ENCODE peak calls at places on chromosomes 2 and 18, in eight cellular contexts. A is psoas muscle, W is GM12865, U is endothelial cell, O is foreskin fibroblast, Z is kidney epithelial cell, B is Calu3, P is body of pancreas. L is an unnamed sample.

GRCh38 chr2:84856785-84857184 is 24.1 kb downstream of the TRABD2A start:
- DNase-seq in O (no peak), B (no peak), P (no peak), W (peak; percentile 52), Z (no peak), A (no peak), U (no peak), L (no peak)

GRCh38 chr2:43075054-43075593 is 151.3 kb downstream of the ZFP36L2 start:
- DNase-seq in O (peak; percentile 94), B (peak; percentile 72), Z (no peak), A (peak; percentile 93), P (peak; percentile 65), W (no peak), U (no peak), L (no peak)

GRCh38 chr18:76052196-76052595 is 442.8 kb downstream of the ZNF516 start:
- DNase-seq in O (no peak), B (no peak), Z (no peak), P (no peak), U (no peak), A (no peak), W (no peak), L (no peak)

GRCh38 chr2:225484751-225485150 is 85.2 kb downstream of the NYAP2 start:
- DNase-seq in Z (no peak), P (no peak), A (no peak), W (no peak), B (no peak), U (no peak), O (no peak), L (no peak)

GRCh38 chr2:74876081-74876886 is 42.4 kb downstream of the HK2 start:
- DNase-seq in W (peak; percentile 69), B (peak; percentile 51), P (peak; percentile 33), A (no peak), O (peak; percentile 39), U (peak; percentile 47), Z (no peak), L (no peak)

GRCh38 chr2:219527076-219527394 is 12.8 kb downstream of the ASIC4 start:
- DNase-seq in B (peak; percentile 34), O (no peak), U (no peak), P (peak; percentile 66), A (no peak), W (no peak), Z (no peak), L (no peak)

GRCh38 chr2:14601070-14601770 is 31.3 kb upstream of the LRATD1 start:
- DNase-seq in U (no peak), P (no peak), Z (no peak), O (no peak), A (no peak), W (no peak), B (no peak), L (no peak)

GRCh38 chr2:191274404-191274803 is 29.2 kb downstream of the MYO1B start:
- DNase-seq in O (no peak), W (no peak), U (no peak), Z (no peak), P (no peak), B (no peak), A (no peak), L (no peak)

GRCh38 chr2:96175951-96176350 is 30.7 kb upstream of the DUSP2 start:
- DNase-seq in W (peak; percentile 57), Z (peak; percentile 5), P (no peak), B (no peak), O (peak; percentile 54), A (no peak), U (no peak), L (no peak)

GRCh38 chr18:7273301-7273911 is 42.5 kb downstream of the LRRC30 start:
- DNase-seq in O (peak; percentile 81), Z (no peak), W (no peak), U (peak; percentile 26), B (peak; percentile 3), P (peak; percentile 39), A (peak; percentile 75), L (no peak)

GRCh38 chr18:28267878-28268625 is 91.1 kb upstream of the CDH2 start:
- DNase-seq in B (no peak), A (no peak), U (no peak), O (no peak), P (no peak), W (no peak), Z (peak; percentile 26), L (no peak)

GRCh38 chr2:46813046-46813445 is 102.6 kb downstream of the MCFD2 start:
- DNase-seq in U (no peak), A (peak; percentile 69), Z (no peak), B (no peak), O (no peak), P (peak; percentile 24), W (no peak), L (no peak)

GRCh38 chr2:202541137-202541536 is 93.6 kb upstream of the FAM117B start:
- DNase-seq in B (no peak), O (no peak), P (no peak), A (no peak), Z (no peak), W (no peak), U (no peak), L (no peak)

GRCh38 chr2:84717302-84717701 is 163.6 kb downstream of the TRABD2A start:
- DNase-seq in O (no peak), U (no peak), B (no peak), Z (no peak), W (no peak), P (no peak), A (no peak), L (no peak)

GRCh38 chr2:170369894-170370293 is 191.9 kb downstream of the MYO3B start:
- DNase-seq in W (no peak), P (no peak), U (no peak), A (no peak), B (no peak), Z (no peak), O (no peak), L (no peak)

GRCh38 chr2:147030966-147031760 is 813.7 kb upstream of the ACVR2A start:
- DNase-seq in P (no peak), A (no peak), B (peak; percentile 36), W (no peak), U (no peak), O (peak; percentile 61), Z (peak; percentile 49), L (no peak)

GRCh38 chr2:48712151-48712550 is 43.4 kb downstream of the LHCGR start:
- DNase-seq in O (no peak), P (no peak), Z (no peak), W (no peak), U (no peak), B (no peak), A (no peak), L (no peak)

DNA sequence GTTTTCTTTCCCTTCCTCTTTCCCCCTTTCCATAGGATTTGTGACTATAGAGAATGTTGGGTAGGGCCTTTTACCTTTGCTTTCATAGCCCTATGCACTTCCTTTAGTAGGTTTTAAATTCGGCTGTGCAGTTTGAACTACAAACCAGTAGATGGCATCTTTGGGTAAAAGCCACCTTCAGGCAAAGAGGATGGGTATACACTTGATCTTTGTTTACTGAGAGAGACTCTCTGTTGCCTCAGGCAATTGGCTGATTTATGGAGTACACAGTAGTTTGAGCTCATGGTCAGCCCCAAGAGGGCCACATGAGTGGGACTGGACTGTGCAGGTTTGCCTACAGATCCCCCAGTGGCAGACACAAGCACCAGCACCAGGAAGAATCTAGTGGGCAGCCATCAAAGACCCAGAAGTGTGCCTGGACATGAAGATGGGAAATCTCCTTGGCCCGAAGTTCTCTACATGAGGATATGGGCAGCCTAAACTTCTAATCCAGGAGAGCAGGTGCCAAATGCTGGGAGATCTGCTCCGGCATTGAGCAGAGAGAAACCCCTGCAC is 1304.3 kb upstream of the DDX18 start:
- DNase-seq in Z (no peak), U (peak; percentile 17), B (peak; percentile 4), W (peak; percentile 2), O (no peak), P (no peak), A (no peak), L (no peak)
- TF ChIP-seq CTCF in Z (peak; percentile 53), U (peak; percentile 59), B (peak; percentile 47), W (peak; percentile 11), O (no peak), P (peak; percentile 18), A (no peak), L (peak; percentile 45)

GRCh38 chr18:50454379-50455005 is 79.6 kb downstream of the SKA1 start:
- DNase-seq in B (no peak), P (no peak), Z (no peak), U (no peak), A (no peak), O (no peak), W (no peak), L (no peak)
- TF ChIP-seq CTCF in B (no peak), P (no peak), Z (no peak), U (no peak), A (no peak), O (no peak), W (no peak), L (no peak)

GRCh38 chr2:106863387-106863786 is 22.6 kb downstream of the ST6GAL2 start:
- DNase-seq in A (no peak), Z (no peak), O (no peak), U (no peak), W (no peak), B (no peak), P (no peak), L (no peak)

GRCh38 chr2:106858810-106859209 is 27.2 kb downstream of the ST6GAL2 start:
- DNase-seq in B (no peak), P (no peak), U (no peak), W (no peak), O (no peak), Z (no peak), A (no peak), L (no peak)

GRCh38 chr2:106864051-106864450 is 21.9 kb downstream of the ST6GAL2 start:
- DNase-seq in A (no peak), Z (no peak), U (no peak), B (no peak), O (no peak), P (no peak), W (no peak), L (no peak)

GRCh38 chr2:106857882-106858478 is 28.0 kb downstream of the ST6GAL2 start:
- DNase-seq in B (no peak), A (no peak), W (no peak), P (no peak), U (no peak), Z (no peak), O (no peak), L (no peak)

DNA sequence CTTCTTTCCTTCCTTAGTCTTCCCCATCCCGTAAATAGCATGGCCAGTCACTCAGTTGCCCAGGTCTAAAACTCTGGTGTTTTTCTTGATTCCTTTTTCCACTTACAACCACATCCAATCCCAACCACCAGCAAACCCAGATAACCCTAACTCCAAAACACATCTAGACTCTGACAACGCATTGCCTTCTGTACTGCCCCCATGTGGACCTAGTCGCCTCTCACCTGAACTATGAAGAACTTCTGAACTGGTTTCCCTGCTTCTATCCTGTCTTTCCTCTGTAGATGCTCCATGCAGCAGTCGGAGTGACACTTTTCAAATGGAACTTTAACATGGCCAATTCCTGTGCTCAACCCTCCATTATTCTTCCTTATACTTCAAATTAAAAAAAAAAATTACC is 26.5 kb downstream of the ST6GAL2 start:
- DNase-seq in P (no peak), A (no peak), O (no peak), U (no peak), Z (no peak), B (no peak), W (no peak), L (no peak)
- TF ChIP-seq CTCF in P (no peak), A (no peak), O (no peak), U (no peak), Z (no peak), B (no peak), W (no peak), L (no peak)

DNA sequence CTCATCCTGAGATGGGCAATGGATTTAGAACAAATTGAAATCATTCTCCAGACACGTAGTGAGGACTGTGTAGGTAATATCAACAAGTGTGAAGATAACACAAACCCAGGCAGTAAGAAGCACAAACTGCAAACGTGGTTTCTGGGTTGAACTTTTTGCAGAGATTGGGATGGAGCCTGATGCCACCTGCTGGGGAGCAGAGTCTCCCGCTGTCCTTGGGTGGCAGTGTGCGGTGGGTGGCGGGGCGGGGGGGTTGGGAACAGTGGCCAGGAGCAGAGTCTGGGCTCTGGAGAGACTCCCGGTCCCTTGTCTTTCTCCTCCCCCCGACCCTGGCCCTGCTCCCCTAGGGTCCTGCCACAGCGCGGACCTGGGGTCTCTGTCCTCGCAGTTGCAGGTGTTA is 19.5 kb downstream of the TRAF3IP1 start:
- DNase-seq in P (peak; percentile 58), Z (no peak), O (no peak), B (peak; percentile 24), W (no peak), A (no peak), U (no peak), L (no peak)
- TF ChIP-seq CTCF in P (peak; percentile 42), Z (no peak), O (no peak), B (no peak), W (no peak), A (peak; percentile 48), U (no peak), L (no peak)

L was measured in dorsolateral prefrontal cortex.